ENCODE peak calls at places on chromosome 16, in ten cellular contexts. Y, K, B, F, O, Q, E, S, C and J are unnamed samples.
A peak's percentile ranks its signal among the peaks of the same experiment; 100 is the strongest.

GRCh38 chr16:57244463-57244766 is 644 bp upstream of the ARL2BP start:
- DNase-seq in Y (no peak), K (no peak), B (no peak), F (no peak), O (no peak), Q (no peak), E (no peak), S (no peak), C (no peak), J (no peak)

GRCh38 chr16:85735225-85735722 is 15.6 kb downstream of the C16orf74 start:
- DNase-seq in Y (peak; percentile 67), K (peak; percentile 96), B (no peak), F (no peak), O (no peak), Q (no peak), E (peak; percentile 28), S (peak; percentile 26), C (peak; percentile 9), J (no peak)

GRCh38 chr16:22318690-22319358 is 21.6 kb downstream of the POLR3E start:
- DNase-seq in Y (peak; percentile 38), K (peak; percentile 68), B (peak; percentile 68), F (no peak), O (peak; percentile 33), Q (no peak), E (peak; percentile 58), S (peak; percentile 64), C (peak; percentile 50), J (no peak)

GRCh38 chr16:84198401-84198800 is 7.4 kb downstream of the ADAD2 start:
- DNase-seq in Y (no peak), K (no peak), B (no peak), F (no peak), O (peak; percentile 31), Q (no peak), E (no peak), S (no peak), C (no peak), J (no peak)

GRCh38 chr16:57538235-57538711 is 1.9 kb upstream of the CCDC102A start:
- DNase-seq in Y (no peak), K (no peak), B (no peak), F (no peak), O (no peak), Q (no peak), E (no peak), S (no peak), C (no peak), J (no peak)

GRCh38 chr16:12646490-12647274 is 157.0 kb downstream of the CPPED1 start:
- DNase-seq in Y (no peak), K (no peak), B (no peak), F (no peak), O (no peak), Q (no peak), E (peak; percentile 46), S (no peak), C (peak; percentile 30), J (no peak)

GRCh38 chr16:81107506-81107905 is 11.3 kb upstream of the GCSH start:
- DNase-seq in Y (no peak), K (no peak), B (no peak), F (no peak), O (no peak), Q (no peak), E (no peak), S (no peak), C (no peak), J (no peak)

GRCh38 chr16:57255686-57256415 is 10.8 kb downstream of the ARL2BP start:
- DNase-seq in Y (no peak), K (no peak), B (no peak), F (no peak), O (peak; percentile 47), Q (peak; percentile 15), E (no peak), S (no peak), C (no peak), J (no peak)

GRCh38 chr16:11224096-11224893 is 31.7 kb downstream of the SOCS1 start:
- DNase-seq in Y (peak; percentile 86), K (peak; percentile 70), B (no peak), F (peak; percentile 66), O (no peak), Q (no peak), E (peak; percentile 69), S (peak; percentile 18), C (peak; percentile 26), J (peak; percentile 88)

GRCh38 chr16:85856585-85856984 is 42.4 kb upstream of the IRF8 start:
- DNase-seq in Y (no peak), K (no peak), B (no peak), F (no peak), O (no peak), Q (no peak), E (no peak), S (no peak), C (no peak), J (no peak)

GRCh38 chr16:29862383-29862883 is 593 bp downstream of the CDIPT start:
- DNase-seq in Y (peak; percentile 41), K (no peak), B (peak; percentile 21), F (no peak), O (peak; percentile 13), Q (no peak), E (peak; percentile 15), S (no peak), C (no peak), J (peak; percentile 36)

GRCh38 chr16:4207683-4208528 is 34.0 kb downstream of the SRL start:
- DNase-seq in Y (no peak), K (no peak), B (no peak), F (no peak), O (no peak), Q (no peak), E (no peak), S (no peak), C (no peak), J (peak; percentile 65)

GRCh38 chr16:75068075-75068474 is 48.5 kb downstream of the LDHD start:
- DNase-seq in Y (no peak), K (no peak), B (no peak), F (no peak), O (no peak), Q (no peak), E (no peak), S (no peak), C (no peak), J (no peak)

GRCh38 chr16:30406911-30407793 is at the start of gene ZNF771:
- DNase-seq in Y (peak; percentile 96), K (peak; percentile 92), B (peak; percentile 84), F (peak; percentile 78), O (peak; percentile 86), Q (peak; percentile 93), E (peak; percentile 90), S (peak; percentile 70), C (peak; percentile 88), J (peak; percentile 97)

GRCh38 chr16:82782715-82783251 is 156.0 kb downstream of the CDH13 start:
- DNase-seq in Y (peak; percentile 78), K (no peak), B (no peak), F (no peak), O (no peak), Q (no peak), E (no peak), S (no peak), C (no peak), J (peak; percentile 56)

GRCh38 chr16:73074399-73074798 is 26.5 kb upstream of the ZFHX3 start:
- DNase-seq in Y (no peak), K (no peak), B (no peak), F (no peak), O (no peak), Q (no peak), E (no peak), S (no peak), C (no peak), J (no peak)

GRCh38 chr16:67150058-67150832 is 553 bp downstream of the B3GNT9 start:
- DNase-seq in Y (no peak), K (no peak), B (peak; percentile 64), F (no peak), O (no peak), Q (no peak), E (peak; percentile 69), S (no peak), C (no peak), J (peak; percentile 74)

GRCh38 chr16:64534180-64534780 is 587.6 kb downstream of the CDH11 start:
- DNase-seq in Y (no peak), K (no peak), B (no peak), F (no peak), O (no peak), Q (no peak), E (no peak), S (no peak), C (no peak), J (no peak)

GRCh38 chr16:67244387-67245188 is 2.7 kb downstream of the FHOD1 start:
- DNase-seq in Y (peak; percentile 76), K (peak; percentile 89), B (no peak), F (peak; percentile 75), O (peak; percentile 79), Q (peak; percentile 66), E (peak; percentile 84), S (peak; percentile 61), C (peak; percentile 71), J (peak; percentile 78)

GRCh38 chr16:57185446-57185944 is 344 bp downstream of the PSME3IP1 start:
- DNase-seq in Y (peak; percentile 50), K (no peak), B (peak; percentile 28), F (peak; percentile 23), O (peak; percentile 60), Q (no peak), E (no peak), S (peak; percentile 22), C (peak; percentile 12), J (no peak)

GRCh38 chr16:282944-283744 is at the start of gene PDIA2:
- DNase-seq in Y (no peak), K (no peak), B (no peak), F (no peak), O (no peak), Q (no peak), E (no peak), S (no peak), C (no peak), J (no peak)

GRCh38 chr16:57572978-57573733 is 30.7 kb downstream of the ADGRG5 start:
- DNase-seq in Y (no peak), K (no peak), B (no peak), F (no peak), O (no peak), Q (no peak), E (no peak), S (no peak), C (no peak), J (no peak)

GRCh38 chr16:50771366-50771765 is 29.5 kb downstream of the CYLD start:
- DNase-seq in Y (no peak), K (no peak), B (no peak), F (no peak), O (no peak), Q (no peak), E (no peak), S (no peak), C (no peak), J (no peak)

GRCh38 chr16:82192665-82193064 is 22.6 kb upstream of the MPHOSPH6 start:
- DNase-seq in Y (no peak), K (no peak), B (no peak), F (no peak), O (peak; percentile 57), Q (no peak), E (peak; percentile 12), S (no peak), C (no peak), J (no peak)